ENCODE peak calls at places on chromosome 17, in ten cellular contexts. One of them, this sample, is unnamed.

GRCh38 chr17:9475259-9475658 is 100.4 kb downstream of the STX8 start:
- DNase-seq in HCT116: no peak
- DNase-seq in K562: no peak
- DNase-seq in WTC11: no peak
- DNase-seq in A549: no peak
- DNase-seq in SK-N-SH: no peak
- DNase-seq in HepG2: no peak
- DNase-seq in endothelial cell of umbilical vein: no peak
- DNase-seq in GM12878: no peak
- DNase-seq in H1: no peak
- DNase-seq in this sample: no peak

GRCh38 chr17:4718276-4718675 is 7.8 kb downstream of the ARRB2 start:
- DNase-seq in HCT116: no peak
- DNase-seq in K562: no peak
- DNase-seq in WTC11: no peak
- DNase-seq in A549: no peak
- DNase-seq in SK-N-SH: no peak
- DNase-seq in HepG2: no peak
- DNase-seq in endothelial cell of umbilical vein: no peak
- DNase-seq in GM12878: no peak
- DNase-seq in H1: no peak
- DNase-seq in this sample: no peak

GRCh38 chr17:32586666-32587065 is 99.9 kb downstream of the CDK5R1 start:
- DNase-seq in HCT116: no peak
- DNase-seq in K562: no peak
- DNase-seq in WTC11: no peak
- DNase-seq in A549: no peak
- DNase-seq in SK-N-SH: no peak
- DNase-seq in HepG2: no peak
- DNase-seq in endothelial cell of umbilical vein: no peak
- DNase-seq in GM12878: no peak
- DNase-seq in H1: no peak
- DNase-seq in this sample: no peak

GRCh38 chr17:30093463-30094147 is 23.0 kb upstream of the NSRP1 start:
- DNase-seq in HCT116: peak
- DNase-seq in K562: peak
- DNase-seq in WTC11: peak
- DNase-seq in A549: peak
- DNase-seq in SK-N-SH: peak
- DNase-seq in HepG2: peak
- DNase-seq in endothelial cell of umbilical vein: peak
- DNase-seq in GM12878: peak
- DNase-seq in H1: no peak
- DNase-seq in this sample: peak

GRCh38 chr17:292531-293382 is 59.9 kb downstream of the RPH3AL start:
- DNase-seq in HCT116: no peak
- DNase-seq in K562: no peak
- DNase-seq in WTC11: no peak
- DNase-seq in A549: no peak
- DNase-seq in SK-N-SH: no peak
- DNase-seq in HepG2: no peak
- DNase-seq in endothelial cell of umbilical vein: no peak
- DNase-seq in GM12878: no peak
- DNase-seq in H1: no peak
- DNase-seq in this sample: no peak

GRCh38 chr17:32503251-32504165 is 16.7 kb downstream of the CDK5R1 start:
- DNase-seq in HCT116: no peak
- DNase-seq in K562: no peak
- DNase-seq in WTC11: no peak
- DNase-seq in A549: no peak
- DNase-seq in SK-N-SH: no peak
- DNase-seq in HepG2: no peak
- DNase-seq in endothelial cell of umbilical vein: peak
- DNase-seq in GM12878: peak
- DNase-seq in H1: no peak
- DNase-seq in this sample: peak

GRCh38 chr17:50939542-50939794 is 73.3 kb upstream of the TOB1 start:
- DNase-seq in HCT116: no peak
- DNase-seq in K562: no peak
- DNase-seq in WTC11: no peak
- DNase-seq in A549: no peak
- DNase-seq in SK-N-SH: no peak
- DNase-seq in HepG2: no peak
- DNase-seq in endothelial cell of umbilical vein: no peak
- DNase-seq in GM12878: no peak
- DNase-seq in H1: no peak
- DNase-seq in this sample: no peak

GRCh38 chr17:79623786-79624657 is 13.2 kb upstream of the RBFOX3 start:
- DNase-seq in HCT116: no peak
- DNase-seq in K562: no peak
- DNase-seq in WTC11: peak
- DNase-seq in A549: no peak
- DNase-seq in SK-N-SH: peak
- DNase-seq in HepG2: no peak
- DNase-seq in endothelial cell of umbilical vein: no peak
- DNase-seq in GM12878: no peak
- DNase-seq in H1: no peak
- DNase-seq in this sample: no peak

GRCh38 chr17:31318298-31319190 is 2.9 kb downstream of the EVI2A start:
- DNase-seq in HCT116: no peak
- DNase-seq in K562: no peak
- DNase-seq in WTC11: no peak
- DNase-seq in A549: no peak
- DNase-seq in SK-N-SH: no peak
- DNase-seq in HepG2: no peak
- DNase-seq in endothelial cell of umbilical vein: peak
- DNase-seq in GM12878: peak
- DNase-seq in H1: no peak
- DNase-seq in this sample: peak

DNA sequence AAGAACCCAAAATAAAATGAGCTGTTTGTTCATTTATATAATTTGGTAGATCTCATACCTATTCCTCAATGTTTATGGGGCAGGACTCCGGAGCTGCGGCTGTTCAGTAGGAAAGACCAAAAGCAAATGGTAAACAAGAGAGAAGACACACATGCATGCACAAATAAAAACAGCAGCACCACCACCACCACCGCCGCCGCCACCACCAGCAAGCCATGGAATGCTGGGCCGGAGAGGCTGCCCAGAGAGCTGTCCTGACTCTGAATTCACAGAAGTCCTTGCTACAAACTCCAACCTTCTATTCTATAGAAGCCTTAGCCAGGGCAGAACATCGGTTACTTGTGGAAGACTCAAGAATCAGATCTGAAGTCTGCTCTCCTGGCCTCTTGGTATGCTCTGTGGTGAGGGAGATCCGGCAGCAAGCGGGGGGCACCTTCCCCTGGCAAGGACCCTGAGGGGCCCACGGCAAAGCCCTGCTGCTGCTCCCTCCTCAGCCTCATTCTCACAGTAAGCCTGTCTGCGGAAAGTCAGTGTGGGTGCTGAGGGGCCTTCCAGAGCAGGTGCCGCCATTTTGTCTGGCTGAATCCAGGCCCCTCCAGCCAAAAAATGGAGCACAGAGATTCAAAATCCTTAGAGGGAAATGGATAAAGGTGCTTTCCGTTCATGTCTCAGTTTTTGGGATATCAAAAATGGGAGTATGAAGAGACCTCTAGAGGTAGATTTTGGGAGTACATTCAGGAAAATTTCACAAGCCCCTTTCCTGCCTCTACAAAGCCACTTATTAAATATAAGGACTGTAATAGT is 6.4 kb upstream of the FOXJ1 start:
- DNase-seq in HCT116: peak
- DNase-seq in K562: no peak
- DNase-seq in WTC11: no peak
- DNase-seq in A549: peak
- DNase-seq in SK-N-SH: peak
- DNase-seq in HepG2: peak
- DNase-seq in endothelial cell of umbilical vein: peak
- DNase-seq in GM12878: no peak
- DNase-seq in H1: no peak
- DNase-seq in this sample: peak
- TF ChIP-seq CTCF in HCT116: peak
- TF ChIP-seq CTCF in K562: peak
- TF ChIP-seq CTCF in WTC11: peak
- TF ChIP-seq CTCF in A549: peak
- TF ChIP-seq CTCF in SK-N-SH: peak
- TF ChIP-seq CTCF in HepG2: peak
- TF ChIP-seq CTCF in endothelial cell of umbilical vein: peak
- TF ChIP-seq CTCF in GM12878: peak
- TF ChIP-seq CTCF in H1: peak
- TF ChIP-seq CTCF in this sample: peak

DNA sequence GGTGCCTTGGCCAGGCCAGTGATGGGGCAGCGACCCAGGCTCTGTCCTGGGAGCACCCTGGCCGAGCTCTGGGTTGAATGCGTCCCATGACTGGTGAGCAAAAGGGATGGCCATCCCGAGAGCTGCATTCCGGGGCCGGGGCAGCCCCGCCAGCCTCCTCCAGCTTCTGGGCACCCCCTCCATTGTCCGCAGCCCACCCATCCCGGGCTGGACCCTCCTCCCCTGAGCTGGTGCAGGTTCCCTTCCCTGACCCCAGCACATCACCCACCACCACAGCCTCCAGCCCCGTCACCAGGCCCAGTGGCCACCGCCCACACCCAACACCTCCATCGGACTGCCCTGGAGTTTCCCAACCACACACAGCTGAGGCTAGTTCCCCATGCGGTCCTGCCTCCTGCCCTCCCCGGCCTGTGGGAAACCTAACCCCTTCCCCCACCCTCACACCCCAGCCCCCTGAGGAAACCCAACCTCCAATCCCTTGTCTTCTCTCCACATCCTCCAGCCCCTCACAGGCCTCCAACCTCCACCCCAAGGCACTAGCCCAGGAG is 16.2 kb upstream of the PVALEF start:
- DNase-seq in HCT116: no peak
- DNase-seq in K562: no peak
- DNase-seq in WTC11: no peak
- DNase-seq in A549: no peak
- DNase-seq in SK-N-SH: no peak
- DNase-seq in HepG2: no peak
- DNase-seq in endothelial cell of umbilical vein: no peak
- DNase-seq in GM12878: no peak
- DNase-seq in H1: no peak
- DNase-seq in this sample: peak
- TF ChIP-seq MAX in HCT116: no peak
- TF ChIP-seq MAX in K562: no peak
- TF ChIP-seq MAX in WTC11: no peak
- TF ChIP-seq MAX in A549: no peak
- TF ChIP-seq MAX in SK-N-SH: no peak
- TF ChIP-seq MAX in HepG2: no peak
- TF ChIP-seq MAX in endothelial cell of umbilical vein: no peak
- TF ChIP-seq MAX in GM12878: no peak
- TF ChIP-seq MAX in H1: no peak
- TF ChIP-seq MAX in this sample: no peak

GRCh38 chr17:81429813-81430510 is 34.7 kb downstream of the BAHCC1 start:
- DNase-seq in HCT116: no peak
- DNase-seq in K562: no peak
- DNase-seq in WTC11: no peak
- DNase-seq in A549: no peak
- DNase-seq in SK-N-SH: peak
- DNase-seq in HepG2: no peak
- DNase-seq in endothelial cell of umbilical vein: no peak
- DNase-seq in GM12878: no peak
- DNase-seq in H1: no peak
- DNase-seq in this sample: peak
- TF ChIP-seq CTCF in HCT116: peak
- TF ChIP-seq CTCF in K562: peak
- TF ChIP-seq CTCF in WTC11: no peak
- TF ChIP-seq CTCF in A549: no peak
- TF ChIP-seq CTCF in SK-N-SH: peak
- TF ChIP-seq CTCF in HepG2: peak
- TF ChIP-seq CTCF in endothelial cell of umbilical vein: peak
- TF ChIP-seq CTCF in GM12878: peak
- TF ChIP-seq CTCF in H1: no peak
- TF ChIP-seq CTCF in this sample: no peak

GRCh38 chr17:68993112-68993511 is 37.9 kb upstream of the ABCA8 start:
- DNase-seq in HCT116: no peak
- DNase-seq in K562: no peak
- DNase-seq in WTC11: no peak
- DNase-seq in A549: no peak
- DNase-seq in SK-N-SH: no peak
- DNase-seq in HepG2: no peak
- DNase-seq in endothelial cell of umbilical vein: no peak
- DNase-seq in GM12878: no peak
- DNase-seq in H1: no peak
- DNase-seq in this sample: no peak
- TF ChIP-seq MAX in HCT116: no peak
- TF ChIP-seq MAX in K562: no peak
- TF ChIP-seq MAX in WTC11: no peak
- TF ChIP-seq MAX in A549: no peak
- TF ChIP-seq MAX in SK-N-SH: no peak
- TF ChIP-seq MAX in HepG2: no peak
- TF ChIP-seq MAX in endothelial cell of umbilical vein: no peak
- TF ChIP-seq MAX in GM12878: no peak
- TF ChIP-seq MAX in H1: no peak
- TF ChIP-seq MAX in this sample: no peak

GRCh38 chr17:2982854-2983636 is 80.4 kb downstream of the OR1D5 start:
- DNase-seq in HCT116: no peak
- DNase-seq in K562: peak
- DNase-seq in WTC11: no peak
- DNase-seq in A549: peak
- DNase-seq in SK-N-SH: no peak
- DNase-seq in HepG2: no peak
- DNase-seq in endothelial cell of umbilical vein: no peak
- DNase-seq in GM12878: no peak
- DNase-seq in H1: no peak
- DNase-seq in this sample: peak
- TF ChIP-seq CTCF in HCT116: no peak
- TF ChIP-seq CTCF in K562: no peak
- TF ChIP-seq CTCF in WTC11: no peak
- TF ChIP-seq CTCF in A549: peak
- TF ChIP-seq CTCF in SK-N-SH: peak
- TF ChIP-seq CTCF in HepG2: no peak
- TF ChIP-seq CTCF in endothelial cell of umbilical vein: no peak
- TF ChIP-seq CTCF in GM12878: no peak
- TF ChIP-seq CTCF in H1: no peak
- TF ChIP-seq CTCF in this sample: no peak

DNA sequence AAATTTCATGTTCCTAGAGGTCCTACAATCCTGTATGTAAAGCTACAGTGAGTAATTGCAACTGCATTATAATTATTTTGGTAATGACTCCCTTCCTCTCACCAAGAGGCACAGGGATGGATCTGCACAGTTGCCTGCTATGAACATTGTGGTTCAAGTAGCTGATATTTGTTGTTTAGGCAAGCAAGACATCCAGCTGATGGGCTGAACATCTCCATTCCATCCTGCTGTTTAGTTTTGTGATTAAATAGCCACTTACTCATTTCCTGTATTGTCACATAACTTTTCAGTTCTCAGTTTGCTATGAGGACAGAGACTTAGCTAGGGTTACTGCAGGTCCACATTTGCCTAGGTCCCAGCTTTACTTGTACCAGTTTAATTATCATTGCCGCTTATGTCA is 181.2 kb upstream of the TBX2 start:
- DNase-seq in HCT116: no peak
- DNase-seq in K562: no peak
- DNase-seq in WTC11: no peak
- DNase-seq in A549: no peak
- DNase-seq in SK-N-SH: no peak
- DNase-seq in HepG2: no peak
- DNase-seq in endothelial cell of umbilical vein: no peak
- DNase-seq in GM12878: no peak
- DNase-seq in H1: no peak
- DNase-seq in this sample: peak
- TF ChIP-seq MAX in HCT116: no peak
- TF ChIP-seq MAX in K562: no peak
- TF ChIP-seq MAX in WTC11: no peak
- TF ChIP-seq MAX in A549: no peak
- TF ChIP-seq MAX in SK-N-SH: no peak
- TF ChIP-seq MAX in HepG2: no peak
- TF ChIP-seq MAX in endothelial cell of umbilical vein: no peak
- TF ChIP-seq MAX in GM12878: no peak
- TF ChIP-seq MAX in H1: no peak
- TF ChIP-seq MAX in this sample: no peak

GRCh38 chr17:66165537-66166123 is 26.3 kb downstream of the CEP112 start:
- DNase-seq in HCT116: peak
- DNase-seq in K562: peak
- DNase-seq in WTC11: no peak
- DNase-seq in A549: peak
- DNase-seq in SK-N-SH: peak
- DNase-seq in HepG2: peak
- DNase-seq in endothelial cell of umbilical vein: peak
- DNase-seq in GM12878: peak
- DNase-seq in H1: no peak
- DNase-seq in this sample: peak
- TF ChIP-seq CTCF in HCT116: peak
- TF ChIP-seq CTCF in K562: peak
- TF ChIP-seq CTCF in WTC11: peak
- TF ChIP-seq CTCF in A549: peak
- TF ChIP-seq CTCF in SK-N-SH: peak
- TF ChIP-seq CTCF in HepG2: peak
- TF ChIP-seq CTCF in endothelial cell of umbilical vein: peak
- TF ChIP-seq CTCF in GM12878: peak
- TF ChIP-seq CTCF in H1: peak
- TF ChIP-seq CTCF in this sample: peak

This sample was measured in NB4.